ENCODE peak calls at places on chromosomes 2 and 18, in eight cellular contexts. Z is occipital lobe, P is caudate nucleus, M is T-helper 9 cell, S is nephron progenitor cell, X is NCI-H1436 treated with DMSO at 0.1 percent for 48 hours, Y is GDM1, H is NCI-H748 treated with DMSO at 0.1 percent for 48 hours. A is an unnamed sample.

GRCh38 chr2:235055891-235056516 is 104.2 kb downstream of the SH3BP4 start:
- DNase-seq in X (peak), H (peak), P (no peak), Z (no peak), M (no peak), Y (no peak), S (no peak), A (no peak)

GRCh38 chr2:126852361-126852760 is 46.3 kb upstream of the TEX51 start:
- DNase-seq in H (no peak), P (no peak), Z (no peak), X (no peak), S (no peak), M (no peak), Y (no peak), A (no peak)

GRCh38 chr18:42798606-42799005 is 316.9 kb downstream of the RIT2 start:
- DNase-seq in S (no peak), X (no peak), H (no peak), P (no peak), Y (no peak), Z (no peak), M (no peak), A (no peak)

GRCh38 chr2:84888401-84889276 is 7.8 kb upstream of the TRABD2A start:
- DNase-seq in H (no peak), S (no peak), M (no peak), P (no peak), Y (peak), X (no peak), Z (no peak), A (no peak)

GRCh38 chr2:233112261-233113113 is 52.3 kb downstream of the INPP5D start:
- DNase-seq in Z (no peak), H (no peak), S (no peak), Y (no peak), X (no peak), M (no peak), P (no peak), A (no peak)

GRCh38 chr2:28035163-28035690 is 144.7 kb downstream of the BABAM2 start:
- DNase-seq in P (no peak), Y (no peak), M (no peak), S (no peak), X (no peak), Z (no peak), H (no peak), A (no peak)

GRCh38 chr18:48222118-48222517 is 187.1 kb downstream of the ZBTB7C start:
- DNase-seq in H (peak), P (no peak), X (peak), S (no peak), M (peak), Z (peak), Y (no peak), A (peak)

GRCh38 chr2:218051908-218052307 is 17.1 kb upstream of the RUFY4 start:
- DNase-seq in P (no peak), X (no peak), S (no peak), M (no peak), Z (no peak), Y (no peak), H (no peak), A (no peak)

GRCh38 chr18:58611471-58612131 is 17.3 kb downstream of the ALPK2 start:
- DNase-seq in M (no peak), Y (no peak), S (peak), Z (no peak), H (no peak), X (no peak), P (no peak), A (no peak)

GRCh38 chr2:217293607-217294006 is 433.7 kb upstream of the TNP1 start:
- DNase-seq in X (no peak), H (no peak), S (no peak), Y (no peak), Z (no peak), P (no peak), M (no peak), A (no peak)

GRCh38 chr2:182503886-182504285 is 77.0 kb upstream of the PDE1A start:
- DNase-seq in P (no peak), M (no peak), Y (no peak), X (no peak), S (no peak), H (no peak), Z (no peak), A (no peak)

GRCh38 chr2:154161286-154161685 is 289.6 kb downstream of the GALNT13 start:
- DNase-seq in M (no peak), S (no peak), Z (no peak), Y (no peak), X (no peak), H (no peak), P (no peak), A (no peak)

GRCh38 chr2:127388423-127389164 is 819 bp upstream of the MAP3K2 start:
- DNase-seq in Z (no peak), Y (no peak), P (no peak), M (no peak), X (no peak), H (no peak), S (no peak), A (no peak)